ENCODE peak calls at places on chromosomes 5 and 9, in four cellular contexts. O is glutamatergic neuron, K is NCI-H2081, R is MM.1S. B is an unnamed sample.

GRCh38 chr9:98410185-98410697 is 154.8 kb upstream of the TBC1D2 start:
- DNase-seq in O (peak; percentile 38), K (no peak), R (no peak), B (no peak)

GRCh38 chr9:121393318-121393717 is 23.3 kb upstream of the STOM start:
- DNase-seq in O (no peak), K (no peak), R (no peak), B (no peak)

GRCh38 chr9:135502873-135503321 is 2.4 kb downstream of the MRPS2 start:
- DNase-seq in O (peak; percentile 11), K (no peak), R (no peak), B (no peak)

GRCh38 chr5:132425009-132425937 is 55.8 kb downstream of the SLC22A5 start:
- DNase-seq in O (no peak), K (no peak), R (peak; percentile 88), B (peak; percentile 91)

GRCh38 chr5:99004960-99005359 is 76.2 kb upstream of the CHD1 start:
- DNase-seq in O (no peak), K (no peak), R (no peak), B (peak; percentile 81)

GRCh38 chr5:175464414-175465233 is 13.7 kb upstream of the SFXN1 start:
- DNase-seq in O (peak; percentile 78), K (peak; percentile 68), R (peak; percentile 76), B (peak; percentile 66)

GRCh38 chr5:138752951-138753793 is at the start of gene CTNNA1:
- DNase-seq in O (peak; percentile 77), K (peak; percentile 38), R (peak; percentile 76), B (peak; percentile 78)

GRCh38 chr5:26121343-26121742 is 917.0 kb downstream of the CDH9 start:
- DNase-seq in O (no peak), K (no peak), R (no peak), B (no peak)

GRCh38 chr5:142079243-142079642 is 29.3 kb upstream of the NDFIP1 start:
- DNase-seq in O (no peak), K (peak; percentile 67), R (no peak), B (no peak)

GRCh38 chr5:57302164-57302563 is 128.3 kb downstream of the GPBP1 start:
- DNase-seq in O (no peak), K (no peak), R (peak; percentile 76), B (peak; percentile 51)

GRCh38 chr5:173631478-173631877 is 15.0 kb upstream of the BOD1 start:
- DNase-seq in O (no peak), K (no peak), R (no peak), B (no peak)

GRCh38 chr9:132288371-132288770 is 66.4 kb downstream of the SETX start:
- DNase-seq in O (no peak), K (no peak), R (no peak), B (no peak)

GRCh38 chr9:136607334-136607919 is 55.3 kb upstream of the EGFL7 start:
- DNase-seq in O (no peak), K (no peak), R (no peak), B (no peak)

GRCh38 chr5:2574155-2574554 is 177.3 kb downstream of the IRX2 start:
- DNase-seq in O (no peak), K (no peak), R (no peak), B (no peak)

GRCh38 chr9:69658987-69659677 is 13.0 kb downstream of the APBA1 start:
- DNase-seq in O (no peak), K (no peak), R (no peak), B (no peak)

GRCh38 chr9:35406183-35406959 is 83.5 kb upstream of the RUSC2 start:
- DNase-seq in O (peak; percentile 57), K (no peak), R (no peak), B (no peak)

GRCh38 chr5:179488464-179488863 is 61.9 kb upstream of the RUFY1 start:
- DNase-seq in O (no peak), K (no peak), R (no peak), B (no peak)

GRCh38 chr5:77709993-77710392 is 66.1 kb downstream of the TBCA start:
- DNase-seq in O (no peak), K (no peak), R (no peak), B (peak; percentile 10)

GRCh38 chr5:56010431-56010830 is 15.7 kb upstream of the IL6ST start:
- DNase-seq in O (no peak), K (no peak), R (no peak), B (no peak)

GRCh38 chr5:127012933-127013332 is 17.4 kb downstream of the MARCHF3 start:
- DNase-seq in O (no peak), K (no peak), R (no peak), B (no peak)

GRCh38 chr9:23669776-23670175 is 156.3 kb downstream of the ELAVL2 start:
- DNase-seq in O (no peak), K (no peak), R (no peak), B (no peak)

GRCh38 chr5:133026664-133027153 is 360 bp upstream of the ZCCHC10 start:
- DNase-seq in O (no peak), K (no peak), R (no peak), B (no peak)

GRCh38 chr9:135295556-135296300 is 183.9 kb upstream of the PPP1R26 start:
- DNase-seq in O (no peak), K (no peak), R (no peak), B (no peak)

GRCh38 chr5:109916481-109917153 is 226.9 kb downstream of the MAN2A1 start:
- DNase-seq in O (no peak), K (no peak), R (peak; percentile 90), B (no peak)

GRCh38 chr9:120569556-120569955 is 10.4 kb downstream of the CDK5RAP2 start:
- DNase-seq in O (no peak), K (no peak), R (no peak), B (no peak)

GRCh38 chr5:98777295-98777694 is 3.8 kb downstream of the RGMB start:
- DNase-seq in O (no peak), K (no peak), R (no peak), B (no peak)

GRCh38 chr5:179127136-179128040 is 67.2 kb downstream of the ZNF354C start:
- DNase-seq in O (no peak), K (no peak), R (no peak), B (no peak)

B was measured in GM12865.